ENCODE peak calls at places on chromosomes 2 and 18, in four cellular contexts. One of them, this sample, is unnamed.

GRCh38 chr2:223846524-223846923 is 9.1 kb upstream of the AP1S3 start:
- DNase-seq in astrocyte of the spinal cord: peak
- DNase-seq in body of pancreas: no peak
- DNase-seq in fibroblast of pulmonary artery: peak
- DNase-seq in this sample: peak

GRCh38 chr2:112229365-112229764 is 25.5 kb downstream of the ZC3H8 start:
- DNase-seq in fibroblast of pulmonary artery: peak
- DNase-seq in body of pancreas: peak
- DNase-seq in astrocyte of the spinal cord: peak
- DNase-seq in this sample: peak

GRCh38 chr2:112482309-112483046 is 522 bp downstream of the TTL start:
- DNase-seq in fibroblast of pulmonary artery: peak
- DNase-seq in astrocyte of the spinal cord: peak
- DNase-seq in body of pancreas: peak
- DNase-seq in this sample: peak

GRCh38 chr18:68447286-68447685 is 267.6 kb downstream of the TMX3 start:
- DNase-seq in astrocyte of the spinal cord: peak
- DNase-seq in body of pancreas: no peak
- DNase-seq in fibroblast of pulmonary artery: no peak
- DNase-seq in this sample: no peak

GRCh38 chr2:71850306-71850801 is 297.3 kb downstream of the CYP26B1 start:
- DNase-seq in body of pancreas: no peak
- DNase-seq in fibroblast of pulmonary artery: no peak
- DNase-seq in astrocyte of the spinal cord: no peak
- DNase-seq in this sample: no peak

GRCh38 chr2:19235308-19235707 is 123.1 kb downstream of the OSR1 start:
- DNase-seq in astrocyte of the spinal cord: peak
- DNase-seq in body of pancreas: no peak
- DNase-seq in fibroblast of pulmonary artery: peak
- DNase-seq in this sample: peak

GRCh38 chr2:32688511-32688910 is 60.7 kb downstream of the TTC27 start:
- DNase-seq in body of pancreas: no peak
- DNase-seq in astrocyte of the spinal cord: peak
- DNase-seq in fibroblast of pulmonary artery: peak
- DNase-seq in this sample: peak

GRCh38 chr18:8847900-8848299 is 142.5 kb downstream of the MTCL1 start:
- DNase-seq in fibroblast of pulmonary artery: no peak
- DNase-seq in astrocyte of the spinal cord: no peak
- DNase-seq in body of pancreas: no peak
- DNase-seq in this sample: peak

GRCh38 chr2:106882658-106883057 is 3.3 kb downstream of the ST6GAL2 start:
- DNase-seq in body of pancreas: no peak
- DNase-seq in fibroblast of pulmonary artery: peak
- DNase-seq in astrocyte of the spinal cord: no peak
- DNase-seq in this sample: peak

GRCh38 chr18:74689251-74689650 is 91.6 kb downstream of the ZNF407 start:
- DNase-seq in body of pancreas: no peak
- DNase-seq in astrocyte of the spinal cord: peak
- DNase-seq in fibroblast of pulmonary artery: peak
- DNase-seq in this sample: peak

GRCh38 chr2:1584051-1584531 is 160.2 kb downstream of the PXDN start:
- DNase-seq in astrocyte of the spinal cord: no peak
- DNase-seq in fibroblast of pulmonary artery: no peak
- DNase-seq in body of pancreas: no peak
- DNase-seq in this sample: no peak

GRCh38 chr18:9839806-9840205 is 46.0 kb upstream of the TXNDC2 start:
- DNase-seq in astrocyte of the spinal cord: no peak
- DNase-seq in fibroblast of pulmonary artery: no peak
- DNase-seq in body of pancreas: no peak
- DNase-seq in this sample: no peak

GRCh38 chr18:70385474-70385873 is 96.6 kb downstream of the SOCS6 start:
- DNase-seq in astrocyte of the spinal cord: no peak
- DNase-seq in fibroblast of pulmonary artery: no peak
- DNase-seq in body of pancreas: no peak
- DNase-seq in this sample: no peak

GRCh38 chr2:59176737-59177136 is 935.6 kb upstream of the FANCL start:
- DNase-seq in fibroblast of pulmonary artery: no peak
- DNase-seq in body of pancreas: no peak
- DNase-seq in astrocyte of the spinal cord: no peak
- DNase-seq in this sample: no peak

GRCh38 chr18:46518438-46518837 is 138.6 kb downstream of the LOXHD1 start:
- DNase-seq in fibroblast of pulmonary artery: no peak
- DNase-seq in body of pancreas: no peak
- DNase-seq in astrocyte of the spinal cord: no peak
- DNase-seq in this sample: no peak

GRCh38 chr2:207491086-207491485 is 38.7 kb upstream of the CREB1 start:
- DNase-seq in fibroblast of pulmonary artery: no peak
- DNase-seq in body of pancreas: no peak
- DNase-seq in astrocyte of the spinal cord: no peak
- DNase-seq in this sample: no peak

GRCh38 chr2:104891145-104891544 is 37.2 kb downstream of the POU3F3 start:
- DNase-seq in fibroblast of pulmonary artery: no peak
- DNase-seq in astrocyte of the spinal cord: no peak
- DNase-seq in body of pancreas: no peak
- DNase-seq in this sample: no peak

GRCh38 chr2:10002087-10002486 is 41.3 kb upstream of the KLF11 start:
- DNase-seq in fibroblast of pulmonary artery: no peak
- DNase-seq in astrocyte of the spinal cord: no peak
- DNase-seq in body of pancreas: no peak
- DNase-seq in this sample: no peak

GRCh38 chr18:68462766-68463165 is 252.1 kb downstream of the TMX3 start:
- DNase-seq in fibroblast of pulmonary artery: no peak
- DNase-seq in body of pancreas: no peak
- DNase-seq in astrocyte of the spinal cord: no peak
- DNase-seq in this sample: no peak

GRCh38 chr2:191696001-191696400 is 18.1 kb downstream of the NABP1 start:
- DNase-seq in fibroblast of pulmonary artery: peak
- DNase-seq in astrocyte of the spinal cord: peak
- DNase-seq in body of pancreas: peak
- DNase-seq in this sample: peak

GRCh38 chr2:134174711-134175110 is 79.2 kb upstream of the MGAT5 start:
- DNase-seq in body of pancreas: no peak
- DNase-seq in astrocyte of the spinal cord: no peak
- DNase-seq in fibroblast of pulmonary artery: no peak
- DNase-seq in this sample: no peak

GRCh38 chr2:31729442-31730092 is 148.8 kb upstream of the SRD5A2 start:
- DNase-seq in body of pancreas: no peak
- DNase-seq in fibroblast of pulmonary artery: peak
- DNase-seq in astrocyte of the spinal cord: no peak
- DNase-seq in this sample: peak

GRCh38 chr2:223008936-223009335 is 43.1 kb upstream of the KCNE4 start:
- DNase-seq in astrocyte of the spinal cord: no peak
- DNase-seq in body of pancreas: no peak
- DNase-seq in fibroblast of pulmonary artery: no peak
- DNase-seq in this sample: no peak

GRCh38 chr2:3034856-3035255 is 342.8 kb downstream of the EIPR1 start:
- DNase-seq in fibroblast of pulmonary artery: no peak
- DNase-seq in body of pancreas: no peak
- DNase-seq in astrocyte of the spinal cord: no peak
- DNase-seq in this sample: no peak

GRCh38 chr2:239806758-239807434 is 218.2 kb downstream of the NDUFA10 start:
- DNase-seq in body of pancreas: no peak
- DNase-seq in fibroblast of pulmonary artery: no peak
- DNase-seq in astrocyte of the spinal cord: no peak
- DNase-seq in this sample: no peak

GRCh38 chr18:63553117-63553516 is 10.9 kb downstream of the SERPINB12 start:
- DNase-seq in astrocyte of the spinal cord: peak
- DNase-seq in body of pancreas: peak
- DNase-seq in fibroblast of pulmonary artery: peak
- DNase-seq in this sample: peak

GRCh38 chr2:218392891-218393462 is 6.7 kb upstream of the CTDSP1 start:
- DNase-seq in fibroblast of pulmonary artery: no peak
- DNase-seq in body of pancreas: no peak
- DNase-seq in astrocyte of the spinal cord: no peak
- DNase-seq in this sample: no peak

GRCh38 chr2:231034291-231034882 is 2.9 kb upstream of the C2orf72 start:
- DNase-seq in body of pancreas: no peak
- DNase-seq in fibroblast of pulmonary artery: no peak
- DNase-seq in astrocyte of the spinal cord: no peak
- DNase-seq in this sample: no peak

GRCh38 chr18:46676162-46676830 is 19.3 kb upstream of the LOXHD1 start:
- DNase-seq in body of pancreas: no peak
- DNase-seq in fibroblast of pulmonary artery: no peak
- DNase-seq in astrocyte of the spinal cord: peak
- DNase-seq in this sample: peak

GRCh38 chr2:121309801-121310200 is 24.8 kb upstream of the TFCP2L1 start:
- DNase-seq in fibroblast of pulmonary artery: no peak
- DNase-seq in body of pancreas: no peak
- DNase-seq in astrocyte of the spinal cord: no peak
- DNase-seq in this sample: no peak

GRCh38 chr2:10404324-10405143 is 43.6 kb downstream of the ODC1 start:
- DNase-seq in astrocyte of the spinal cord: peak
- DNase-seq in fibroblast of pulmonary artery: no peak
- DNase-seq in body of pancreas: no peak
- DNase-seq in this sample: no peak

GRCh38 chr2:240301256-240301795 is 134.1 kb upstream of the GPC1 start:
- DNase-seq in body of pancreas: no peak
- DNase-seq in astrocyte of the spinal cord: no peak
- DNase-seq in fibroblast of pulmonary artery: no peak
- DNase-seq in this sample: no peak

GRCh38 chr2:163471947-163472346 is 263.9 kb downstream of the FIGN start:
- DNase-seq in fibroblast of pulmonary artery: peak
- DNase-seq in body of pancreas: no peak
- DNase-seq in astrocyte of the spinal cord: peak
- DNase-seq in this sample: peak
- TF ChIP-seq CTCF in fibroblast of pulmonary artery: peak
- TF ChIP-seq CTCF in body of pancreas: peak
- TF ChIP-seq CTCF in astrocyte of the spinal cord: peak
- TF ChIP-seq CTCF in this sample: peak

GRCh38 chr2:65030933-65031332 is 25.3 kb upstream of the CEP68 start:
- DNase-seq in fibroblast of pulmonary artery: no peak
- DNase-seq in body of pancreas: no peak
- DNase-seq in astrocyte of the spinal cord: no peak
- DNase-seq in this sample: no peak

GRCh38 chr2:65032016-65032975 is 23.9 kb upstream of the CEP68 start:
- DNase-seq in body of pancreas: no peak
- DNase-seq in astrocyte of the spinal cord: no peak
- DNase-seq in fibroblast of pulmonary artery: peak
- DNase-seq in this sample: no peak

GRCh38 chr2:65030481-65030880 is 25.7 kb upstream of the CEP68 start:
- DNase-seq in astrocyte of the spinal cord: no peak
- DNase-seq in fibroblast of pulmonary artery: no peak
- DNase-seq in body of pancreas: no peak
- DNase-seq in this sample: no peak

GRCh38 chr2:65033178-65033577 is 23.0 kb upstream of the CEP68 start:
- DNase-seq in astrocyte of the spinal cord: no peak
- DNase-seq in body of pancreas: no peak
- DNase-seq in fibroblast of pulmonary artery: peak
- DNase-seq in this sample: peak

DNA sequence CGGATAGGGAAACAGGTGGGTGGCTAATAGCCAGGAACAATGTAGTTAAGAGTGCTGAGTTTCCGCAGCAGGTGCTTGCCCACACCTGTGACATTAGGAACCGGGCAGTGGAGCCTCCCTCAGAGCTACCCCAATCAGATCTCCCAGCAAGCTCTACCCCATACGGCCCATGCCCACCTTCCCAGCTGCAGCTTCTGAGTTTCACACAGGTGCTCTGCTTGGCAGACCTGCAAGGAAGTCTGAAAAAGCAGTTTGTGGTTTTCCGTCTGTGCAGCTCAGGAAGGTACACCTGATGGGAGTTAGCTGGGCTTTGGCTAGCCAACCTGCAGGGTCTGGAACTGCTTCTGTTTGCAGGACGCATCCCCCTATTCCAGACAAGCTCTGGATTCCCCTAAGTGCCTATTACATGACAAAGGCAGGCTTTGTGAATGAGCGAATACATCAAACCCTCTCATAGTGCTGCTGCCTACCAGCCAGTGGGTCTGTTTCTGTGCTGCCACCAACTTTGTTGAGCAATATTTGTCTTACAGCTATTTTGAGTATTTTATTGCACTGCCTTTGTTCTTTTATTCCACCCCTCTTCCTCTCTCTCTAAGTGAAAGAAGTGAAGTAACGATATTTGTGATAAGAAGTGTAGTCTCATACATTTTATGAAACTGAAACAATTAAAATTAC is 24.7 kb upstream of the CEP68 start:
- DNase-seq in astrocyte of the spinal cord: no peak
- DNase-seq in body of pancreas: peak
- DNase-seq in fibroblast of pulmonary artery: peak
- DNase-seq in this sample: no peak
- H3K4me3 ChIP-seq in astrocyte of the spinal cord: no peak
- H3K4me3 ChIP-seq in body of pancreas: no peak
- H3K4me3 ChIP-seq in fibroblast of pulmonary artery: no peak
- H3K4me3 ChIP-seq in this sample: no peak

GRCh38 chr2:98517636-98518035 is 73.0 kb downstream of the INPP4A start:
- DNase-seq in fibroblast of pulmonary artery: no peak
- DNase-seq in body of pancreas: no peak
- DNase-seq in astrocyte of the spinal cord: no peak
- DNase-seq in this sample: no peak

GRCh38 chr2:98515571-98515927 is 70.9 kb downstream of the INPP4A start:
- DNase-seq in body of pancreas: no peak
- DNase-seq in fibroblast of pulmonary artery: no peak
- DNase-seq in astrocyte of the spinal cord: no peak
- DNase-seq in this sample: peak

GRCh38 chr2:98519851-98520250 is 75.2 kb downstream of the INPP4A start:
- DNase-seq in astrocyte of the spinal cord: no peak
- DNase-seq in fibroblast of pulmonary artery: no peak
- DNase-seq in body of pancreas: peak
- DNase-seq in this sample: no peak

GRCh38 chr2:98519156-98519555 is 74.5 kb downstream of the INPP4A start:
- DNase-seq in body of pancreas: no peak
- DNase-seq in astrocyte of the spinal cord: peak
- DNase-seq in fibroblast of pulmonary artery: no peak
- DNase-seq in this sample: peak

DNA sequence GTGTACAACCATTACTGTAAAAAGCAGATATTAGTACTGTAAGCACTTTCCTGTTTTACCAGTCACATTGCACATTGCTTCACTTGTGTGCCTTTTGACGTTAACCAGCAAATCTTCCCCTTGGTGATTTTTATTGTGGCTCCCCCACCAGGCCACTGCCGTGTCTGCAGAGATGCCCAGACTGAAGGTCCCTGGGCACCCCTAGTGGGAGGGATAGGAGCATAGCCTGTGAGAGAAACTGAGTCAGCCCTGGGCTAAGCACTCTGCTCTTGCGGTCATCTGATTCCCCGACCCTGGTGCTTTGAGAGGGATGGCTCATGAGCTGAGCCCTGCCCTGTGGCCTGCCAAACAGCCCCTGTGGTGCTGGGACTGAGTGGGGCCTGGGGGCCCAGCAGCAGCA is 73.4 kb downstream of the INPP4A start:
- DNase-seq in fibroblast of pulmonary artery: peak
- DNase-seq in astrocyte of the spinal cord: no peak
- DNase-seq in body of pancreas: peak
- DNase-seq in this sample: peak
- TF ChIP-seq CTCF in fibroblast of pulmonary artery: peak
- TF ChIP-seq CTCF in astrocyte of the spinal cord: peak
- TF ChIP-seq CTCF in body of pancreas: peak
- TF ChIP-seq CTCF in this sample: peak

DNA sequence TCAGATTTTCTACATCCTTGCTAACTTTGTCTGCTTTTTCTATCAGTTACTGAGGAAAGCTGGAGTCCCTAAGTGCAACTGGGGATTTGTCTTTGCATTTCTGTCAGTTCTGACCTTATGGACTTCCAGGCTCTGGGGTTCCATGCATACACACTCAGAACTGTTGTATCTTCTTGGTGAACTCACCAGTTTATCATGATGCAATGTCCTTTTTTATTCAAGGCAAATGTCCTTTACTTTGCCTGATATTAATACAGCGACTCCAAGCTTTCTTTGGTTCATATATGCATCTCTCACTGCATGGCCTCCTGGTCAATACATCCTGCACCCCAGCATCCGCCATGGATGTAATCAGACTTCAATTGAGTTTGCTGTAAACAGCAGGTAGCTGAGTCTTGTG is 44.7 kb downstream of the SLC66A2 start:
- DNase-seq in astrocyte of the spinal cord: no peak
- DNase-seq in fibroblast of pulmonary artery: no peak
- DNase-seq in body of pancreas: no peak
- DNase-seq in this sample: no peak
- H3K4me3 ChIP-seq in astrocyte of the spinal cord: no peak
- H3K4me3 ChIP-seq in fibroblast of pulmonary artery: no peak
- H3K4me3 ChIP-seq in body of pancreas: no peak
- H3K4me3 ChIP-seq in this sample: no peak